ENCODE peak calls at places on chromosomes 2 and 18, in seven cellular contexts. B, C, Q, W, V, A and N are unnamed samples. For H3K36me3, the result is how much of the 10 kb centered on the place peaks cover.

GRCh38 chr18:40534748-40535147 is 1420.3 kb upstream of the PIK3C3 start:
- DNase-seq in B (peak), C (peak), W (no peak), Q (peak), V (no peak), A (peak), N (no peak)

GRCh38 chr18:46754661-46755292 is 2.1 kb downstream of the ST8SIA5 start:
- DNase-seq in W (no peak), V (peak), Q (no peak), C (no peak), A (no peak), B (no peak), N (no peak)

GRCh38 chr2:222024934-222025890 is 273.6 kb downstream of the PAX3 start:
- DNase-seq in Q (peak), W (peak), B (peak), C (peak), V (peak), A (peak), N (no peak)

GRCh38 chr2:164126960-164127359 is 391.2 kb upstream of the FIGN start:
- DNase-seq in Q (peak), A (no peak), V (no peak), C (no peak), B (peak), W (no peak), N (no peak)

GRCh38 chr2:227805578-227805977 is 8.1 kb upstream of the CCL20 start:
- DNase-seq in Q (no peak), B (peak), V (no peak), A (no peak), C (no peak), W (no peak), N (no peak)

GRCh38 chr18:55665506-55665905 is 77.5 kb upstream of the TCF4 start:
- DNase-seq in W (no peak), V (no peak), C (no peak), A (no peak), B (no peak), Q (no peak), N (no peak)

GRCh38 chr2:101223814-101224231 is 28.9 kb upstream of the CNOT11 start:
- DNase-seq in C (no peak), B (peak), V (no peak), W (peak), Q (peak), A (no peak), N (peak)

GRCh38 chr2:104179644-104180043 is 674.3 kb upstream of the POU3F3 start:
- DNase-seq in Q (no peak), W (no peak), B (no peak), A (no peak), C (no peak), V (no peak), N (no peak)

GRCh38 chr2:217994776-217995274 is 8.0 kb downstream of the TNS1 start:
- DNase-seq in B (peak), V (no peak), C (peak), Q (peak), A (peak), W (no peak), N (peak)

DNA sequence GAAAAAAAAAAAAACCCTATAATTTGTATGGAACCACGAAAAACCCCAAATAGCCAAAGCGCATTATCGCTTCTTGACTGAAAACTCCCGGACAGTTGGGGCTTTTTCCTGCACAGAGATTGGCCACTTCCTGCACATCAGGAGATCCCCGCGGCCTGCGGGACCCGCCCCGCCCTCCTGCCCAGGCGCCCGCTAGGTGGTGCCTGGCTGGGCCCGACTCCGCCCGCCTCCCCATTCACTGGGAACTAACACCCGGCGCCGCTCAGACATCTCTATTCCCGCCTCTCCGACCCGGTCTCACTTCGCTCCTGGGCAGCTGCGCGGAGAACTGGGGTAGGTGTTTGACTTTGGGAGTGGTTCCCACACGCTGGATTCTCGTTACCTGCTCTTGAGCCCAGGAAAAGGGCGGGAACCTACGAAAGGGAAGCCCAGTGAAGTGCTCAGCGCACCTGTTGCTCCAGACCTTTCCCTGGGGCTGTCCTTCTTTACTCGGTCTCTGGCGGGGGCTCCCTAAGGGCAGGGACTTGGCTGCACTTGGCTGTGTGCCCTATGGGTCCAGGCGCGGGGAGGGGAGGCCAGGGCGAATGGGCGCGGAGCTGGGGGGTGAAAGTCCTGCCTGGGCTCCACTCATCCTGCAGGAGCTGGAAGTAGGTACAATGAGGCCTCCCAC is at the start of gene HMSD:
- DNase-seq in B (peak), C (peak), V (peak), Q (peak), W (no peak), A (peak), N (peak)
- H2AFZ ChIP-seq in B (peak), C (peak), V (peak), Q (peak), W (no peak), A (peak), N (peak)

DNA sequence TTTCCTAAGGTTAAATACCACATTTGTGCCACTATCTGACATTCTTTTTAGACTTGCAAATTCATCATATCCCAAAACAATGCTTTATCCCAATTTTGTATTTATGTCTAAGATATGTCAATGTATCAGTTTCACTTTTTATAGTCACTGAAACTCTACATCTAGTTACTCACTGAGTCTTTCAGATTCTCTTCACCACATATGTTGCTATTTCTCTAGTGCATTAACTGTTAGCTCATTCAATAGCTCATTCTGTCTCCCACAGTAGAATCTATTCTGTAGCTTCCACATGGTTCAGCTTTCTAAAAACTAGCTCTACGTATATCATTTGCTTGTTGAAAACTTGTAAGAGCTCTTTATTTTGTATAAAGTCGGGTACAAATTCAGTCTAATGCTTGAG is 1420.6 kb upstream of the NXPH2 start:
- DNase-seq in Q (no peak), B (no peak), C (no peak), W (no peak), A (no peak), V (no peak), N (no peak)
- H3K36me3 ChIP-seq in Q (under half), B (under half), C (under half), W (under half), A (under half), V (under half), N (under half)

DNA sequence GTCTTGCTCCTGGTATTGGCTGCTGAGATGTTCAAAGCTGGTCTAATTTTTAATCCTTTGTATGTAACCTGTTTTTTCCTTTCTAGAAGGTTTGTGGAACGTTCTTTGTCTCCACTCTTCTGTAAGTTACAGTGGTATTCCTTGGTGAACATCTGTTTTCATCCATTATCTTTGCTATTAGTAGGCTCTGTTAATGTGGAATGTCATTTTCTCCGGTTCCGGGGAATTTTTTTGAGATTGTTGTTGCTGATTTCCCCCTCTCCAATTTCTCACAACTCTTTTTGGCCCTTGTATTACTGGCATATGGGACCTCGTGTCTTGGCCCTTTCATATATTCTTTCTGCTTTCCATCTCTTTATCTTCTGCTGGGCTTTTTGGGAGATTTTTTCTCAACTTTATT is 63.4 kb downstream of the LCLAT1 start:
- DNase-seq in B (no peak), C (no peak), W (no peak), Q (no peak), V (no peak), A (no peak), N (no peak)
- H3K4me3 ChIP-seq in B (no peak), C (no peak), W (no peak), Q (no peak), V (no peak), A (no peak), N (no peak)

DNA sequence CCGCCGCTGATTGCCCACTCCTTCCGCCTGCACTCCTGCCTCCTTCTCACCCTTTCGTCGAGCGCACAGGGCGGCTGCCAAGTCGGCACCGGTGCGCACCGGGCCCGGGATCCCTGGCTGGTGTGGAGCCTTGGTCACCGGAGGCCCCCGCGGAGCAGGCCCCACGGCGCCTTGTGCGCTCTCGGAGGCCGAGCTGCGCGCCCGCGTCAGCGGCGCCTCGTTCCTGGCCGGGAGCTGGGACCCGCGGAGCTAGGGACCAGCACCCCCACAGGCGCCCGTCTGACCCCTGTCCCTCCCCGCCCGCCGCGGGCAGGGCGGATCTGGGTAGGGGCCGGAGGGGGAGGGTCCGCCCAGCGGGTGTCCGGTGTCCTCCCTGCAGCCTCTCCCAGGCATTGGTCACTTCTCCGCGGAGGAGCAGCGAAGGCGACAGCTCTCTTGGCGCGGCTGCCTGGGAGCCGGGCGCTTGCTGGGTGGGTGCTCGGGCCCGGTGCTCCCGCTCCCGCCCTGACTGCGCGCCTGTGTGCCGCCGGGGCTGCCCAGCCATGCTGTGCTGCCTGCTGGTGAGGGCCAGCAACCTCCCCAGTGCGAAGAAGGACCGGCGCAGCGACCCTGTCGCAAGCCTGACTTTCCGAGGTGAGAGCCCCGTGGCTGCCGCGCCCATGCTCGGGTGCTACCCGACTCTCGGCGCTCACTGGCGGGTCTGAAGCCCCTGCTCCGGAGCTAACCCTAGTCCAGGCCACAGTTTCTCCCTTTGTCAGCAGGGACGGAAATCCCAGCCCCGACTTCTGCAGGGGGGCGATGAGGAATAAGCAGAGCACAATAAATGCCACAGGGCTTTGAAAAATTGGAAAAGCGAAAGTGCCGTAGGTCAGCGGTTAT is 13.2 kb downstream of the DYSF start:
- DNase-seq in C (peak), V (peak), W (no peak), Q (peak), B (peak), A (peak), N (peak)
- H2AFZ ChIP-seq in C (peak), V (peak), W (no peak), Q (peak), B (peak), A (peak), N (peak)

DNA sequence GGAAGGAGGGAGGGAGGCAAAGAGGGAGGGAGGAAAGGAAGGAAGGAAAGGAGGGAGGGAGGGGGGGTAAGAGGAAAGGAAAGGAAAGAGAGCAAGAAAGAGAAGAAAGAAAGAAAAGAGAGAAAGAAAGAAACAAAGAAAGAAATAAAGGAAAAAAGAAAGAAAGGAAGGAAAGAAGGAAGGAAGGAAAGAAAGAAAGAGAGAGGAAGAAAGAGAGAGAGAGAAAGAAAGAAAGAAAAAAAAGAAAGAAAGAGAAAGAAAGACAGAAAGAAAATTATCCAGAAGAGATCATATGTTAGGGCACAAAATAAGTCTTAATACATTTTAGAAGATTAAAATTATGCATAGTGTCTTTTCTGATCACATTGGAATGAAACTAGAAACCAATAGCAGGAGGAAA is 24.3 kb upstream of the TFCP2L1 start:
- DNase-seq in W (no peak), B (no peak), V (no peak), A (no peak), Q (no peak), C (no peak), N (no peak)
- H3K36me3 ChIP-seq in W (under half), B (under half), V (under half), A (under half), Q (under half), C (under half), N (under half)

GRCh38 chr2:157840568-157841156 is 35.5 kb downstream of the ACVR1 start:
- DNase-seq in W (no peak), A (no peak), V (no peak), Q (no peak), B (peak), C (no peak), N (no peak)

GRCh38 chr2:157838442-157839161 is 37.5 kb downstream of the ACVR1 start:
- DNase-seq in B (peak), C (peak), W (no peak), A (peak), V (peak), Q (peak), N (peak)

GRCh38 chr2:157839162-157839801 is 36.8 kb downstream of the ACVR1 start:
- DNase-seq in C (peak), Q (peak), A (no peak), B (peak), V (peak), W (no peak), N (peak)

GRCh38 chr2:157841485-157841884 is 34.6 kb downstream of the ACVR1 start:
- DNase-seq in Q (no peak), A (no peak), B (no peak), V (no peak), C (no peak), W (no peak), N (no peak)

GRCh38 chr2:157839822-157840221 is 36.3 kb downstream of the ACVR1 start:
- DNase-seq in W (no peak), Q (no peak), V (no peak), B (no peak), A (no peak), C (no peak), N (no peak)
- H3K4me3 ChIP-seq in W (no peak), Q (no peak), V (no peak), B (no peak), A (no peak), C (no peak), N (no peak)

DNA sequence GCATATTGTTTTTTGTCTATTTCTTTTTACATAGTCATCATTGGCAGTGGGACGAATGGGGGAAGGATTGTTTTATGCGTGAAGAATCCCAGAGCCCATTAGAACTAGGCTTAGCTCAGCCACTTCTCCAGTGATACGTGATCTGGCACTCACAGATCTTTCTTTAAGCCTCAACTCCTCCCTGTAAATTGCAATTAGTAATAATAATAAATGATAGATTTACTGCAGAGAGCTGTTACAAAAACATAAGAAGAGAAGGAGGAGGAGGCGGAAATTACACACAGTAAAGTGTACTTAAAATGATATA is 629.3 kb downstream of the NRXN1 start:
- DNase-seq in B (no peak), W (no peak), Q (no peak), A (no peak), V (no peak), C (no peak), N (peak)
- H2AFZ ChIP-seq in B (no peak), W (no peak), Q (no peak), A (peak), V (no peak), C (no peak), N (no peak)